ENCODE peak calls at places on chromosomes 7 and 10, in ten cellular contexts. V is PC-3; J is tibial artery; B is fibroblast of lung; R is psoas muscle; Y is mucosa of descending colon; C is CD8-positive, alpha-beta memory T cell; X is right lobe of liver; D is keratinocyte; A is IMR-90. Q is an unnamed sample.

GRCh38 chr7:124462249-124462648 is 303.3 kb downstream of the GPR37 start:
- DNase-seq in D (peak; percentile 7), R (no peak), J (no peak), Y (no peak), C (no peak), V (peak; percentile 86), X (no peak), A (peak; percentile 94), B (peak; percentile 95), Q (no peak)

GRCh38 chr10:98778277-98778759 is 331.6 kb upstream of the HPS1 start:
- DNase-seq in A (no peak), V (no peak), C (no peak), X (no peak), R (no peak), B (no peak), D (no peak), Y (no peak), J (no peak), Q (no peak)

GRCh38 chr7:48638041-48638440 is 286.3 kb upstream of the CDC14C start:
- DNase-seq in X (no peak), D (no peak), J (no peak), Y (no peak), C (no peak), R (no peak), V (peak; percentile 16), B (no peak), A (no peak), Q (no peak)

GRCh38 chr10:58081353-58081752 is 186.3 kb downstream of the IPMK start:
- DNase-seq in C (no peak), D (no peak), B (no peak), X (no peak), V (no peak), R (no peak), J (no peak), A (no peak), Y (no peak), Q (no peak)

GRCh38 chr7:93566876-93567275 is 7.6 kb downstream of the CALCR start:
- DNase-seq in X (no peak), D (no peak), V (no peak), B (peak; percentile 2), C (no peak), J (no peak), R (no peak), A (no peak), Y (no peak), Q (no peak)

GRCh38 chr10:118900617-118901016 is 128.9 kb upstream of the NANOS1 start:
- DNase-seq in X (no peak), B (no peak), J (no peak), V (no peak), Y (no peak), A (no peak), D (no peak), C (no peak), R (no peak), Q (no peak)

GRCh38 chr10:44125879-44126675 is 258.8 kb downstream of the CXCL12 start:
- DNase-seq in A (peak; percentile 64), D (no peak), J (peak; percentile 34), B (peak; percentile 66), R (no peak), X (no peak), Y (no peak), V (no peak), C (no peak), Q (no peak)

GRCh38 chr10:114932945-114933344 is 5.0 kb upstream of the TRUB1 start:
- DNase-seq in D (no peak), Y (no peak), X (no peak), A (no peak), C (no peak), V (no peak), J (no peak), B (no peak), R (no peak), Q (no peak)

GRCh38 chr7:957418-958220 is 3.1 kb upstream of the ADAP1 start:
- DNase-seq in R (peak; percentile 74), X (peak; percentile 67), D (no peak), C (no peak), J (peak; percentile 61), V (no peak), Y (no peak), B (no peak), A (no peak), Q (no peak)

GRCh38 chr7:105673367-105674188 is 92.3 kb upstream of the EFCAB10 start:
- DNase-seq in D (no peak), C (no peak), B (no peak), J (no peak), R (peak; percentile 77), A (no peak), V (peak; percentile 33), X (peak; percentile 80), Y (peak; percentile 34), Q (no peak)

GRCh38 chr7:11707606-11708193 is 124.3 kb downstream of the THSD7A start:
- DNase-seq in V (no peak), R (no peak), D (no peak), X (no peak), C (no peak), J (no peak), Y (no peak), B (peak; percentile 24), A (no peak), Q (no peak)

GRCh38 chr10:14397069-14397468 is 66.3 kb upstream of the FRMD4A start:
- DNase-seq in C (no peak), X (peak; percentile 20), J (peak; percentile 31), V (peak; percentile 45), A (peak; percentile 100), Y (peak; percentile 5), B (peak; percentile 97), R (peak; percentile 85), D (peak; percentile 76), Q (no peak)

GRCh38 chr10:14601872-14602725 is 172.6 kb downstream of the FAM107B start:
- DNase-seq in J (no peak), C (peak; percentile 53), Y (peak; percentile 37), X (peak; percentile 41), D (peak; percentile 74), R (no peak), B (peak; percentile 52), V (peak; percentile 75), A (peak; percentile 84), Q (peak; percentile 66)

GRCh38 chr10:28853195-28853594 is 175.9 kb downstream of the BAMBI start:
- DNase-seq in J (no peak), R (no peak), X (no peak), V (no peak), B (peak; percentile 17), C (no peak), A (no peak), Y (no peak), D (no peak), Q (no peak)

GRCh38 chr10:34469446-34469845 is 345.6 kb downstream of the PARD3 start:
- DNase-seq in Y (no peak), X (no peak), B (no peak), A (no peak), V (no peak), R (no peak), C (no peak), J (no peak), D (no peak), Q (no peak)

DNA sequence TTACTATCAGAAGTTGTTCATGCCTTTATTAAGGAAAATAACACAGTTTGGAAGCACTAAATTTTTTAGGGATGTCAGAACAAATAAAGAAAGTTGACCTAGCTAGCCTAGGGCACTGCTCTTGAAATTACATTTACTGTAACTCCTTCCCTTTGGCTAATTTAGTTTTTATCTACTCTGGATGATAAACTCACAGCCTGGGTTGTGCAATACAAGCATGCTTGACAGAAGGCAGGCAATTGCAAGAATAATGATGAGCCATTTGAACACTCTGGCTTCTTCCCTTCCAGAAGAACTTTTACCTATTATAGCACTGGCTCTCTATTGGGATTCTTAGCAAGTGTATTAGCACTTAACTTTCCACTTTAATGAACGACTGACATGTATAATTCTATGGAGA is 351.6 kb upstream of the C7orf33 start:
- DNase-seq in Y (no peak), R (no peak), J (no peak), X (no peak), A (no peak), V (no peak), B (no peak), D (no peak), C (no peak), Q (no peak)
- H3K9me3 ChIP-seq in Y (no peaks in the 10 kb centered on the region), R (no peaks in the 10 kb centered on the region), J (no peaks in the 10 kb centered on the region), X (no peaks in the 10 kb centered on the region), A (peaks cover 6% of the 10 kb centered on the region), V (no peaks in the 10 kb centered on the region), B (no peaks in the 10 kb centered on the region), D (no peaks in the 10 kb centered on the region), C (no peaks in the 10 kb centered on the region), Q (no peaks in the 10 kb centered on the region)

GRCh38 chr10:37727491-37728352 is 129.7 kb downstream of the ZNF248 start:
- DNase-seq in X (no peak), B (no peak), J (no peak), Y (no peak), D (no peak), R (no peak), A (no peak), C (no peak), V (no peak), Q (no peak)
- H3K9me3 ChIP-seq in X (no peaks in the 10 kb centered on the region), B (no peaks in the 10 kb centered on the region), J (peaks cover 3% of the 10 kb centered on the region), Y (no peaks in the 10 kb centered on the region), D (no peaks in the 10 kb centered on the region), R (no peaks in the 10 kb centered on the region), A (peaks cover 11% of the 10 kb centered on the region), C (no peaks in the 10 kb centered on the region), V (no peaks in the 10 kb centered on the region), Q (no peaks in the 10 kb centered on the region)

DNA sequence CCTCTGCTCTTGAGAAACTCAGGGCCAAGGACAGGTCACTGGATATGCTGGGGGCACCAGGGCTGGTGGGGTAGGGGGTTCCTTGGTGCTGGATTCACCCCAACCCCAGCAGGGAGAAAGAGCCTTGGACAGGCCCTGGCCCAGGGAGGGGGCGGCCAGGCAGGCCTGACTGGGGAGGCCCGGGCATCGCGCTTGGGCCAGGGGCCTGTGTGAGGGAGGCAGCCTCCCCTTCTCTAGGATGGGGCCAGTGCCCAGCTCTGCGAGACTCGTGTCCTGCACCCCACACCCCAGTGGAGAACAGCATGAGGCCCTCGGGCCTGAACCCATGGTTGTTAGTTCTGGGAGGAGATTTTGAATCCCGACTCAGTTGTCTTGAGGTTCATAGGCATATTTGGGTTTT is 217.1 kb downstream of the ZNF248 start:
- DNase-seq in A (no peak), Y (no peak), C (no peak), X (no peak), D (no peak), J (no peak), V (no peak), B (no peak), R (no peak), Q (no peak)
- H3K9me3 ChIP-seq in A (peaks cover 19% of the 10 kb centered on the region), Y (peaks cover 53% of the 10 kb centered on the region), C (no peaks in the 10 kb centered on the region), X (no peaks in the 10 kb centered on the region), D (peaks cover 2% of the 10 kb centered on the region), J (no peaks in the 10 kb centered on the region), V (peaks cover 12% of the 10 kb centered on the region), B (no peaks in the 10 kb centered on the region), R (no peaks in the 10 kb centered on the region), Q (no peaks in the 10 kb centered on the region)

DNA sequence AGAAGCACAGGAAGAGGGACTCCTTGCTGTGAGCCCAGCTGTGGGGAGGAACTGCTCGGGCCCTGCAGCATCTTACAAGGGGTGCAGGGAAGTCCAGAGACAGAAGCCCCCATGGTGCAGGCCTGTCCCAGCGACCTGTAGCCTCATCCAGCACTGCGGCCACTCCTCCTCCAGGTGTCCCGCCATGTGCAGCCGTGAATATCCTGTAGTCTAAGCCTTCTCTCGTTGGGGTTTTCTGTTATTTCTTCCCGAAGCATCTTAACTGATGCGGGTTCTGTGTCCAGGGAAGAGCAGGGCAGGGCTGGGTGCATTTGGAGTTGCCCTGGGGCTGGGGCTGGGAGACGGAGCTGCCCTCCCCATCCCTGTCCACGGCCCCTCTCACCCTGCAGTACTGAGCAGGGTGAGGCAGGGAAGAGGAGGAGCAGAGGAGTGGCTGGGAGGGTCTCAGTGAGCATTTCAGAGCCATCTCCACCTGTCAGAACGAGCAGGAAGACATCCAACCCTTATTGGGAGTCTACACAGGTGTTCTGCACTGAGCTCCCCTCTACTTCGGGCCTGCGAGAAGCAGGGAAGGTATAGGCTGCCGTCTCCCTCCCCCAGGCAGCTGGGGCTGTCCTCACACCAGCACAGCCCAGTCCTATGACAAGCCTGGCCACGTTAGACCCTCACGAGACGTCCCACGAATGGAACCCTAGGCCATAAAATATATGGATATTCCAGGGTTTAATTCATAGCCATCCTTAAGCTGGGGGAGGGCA is 494.5 kb downstream of the DNAJB6 start:
- DNase-seq in V (no peak), B (no peak), A (no peak), D (no peak), C (no peak), Y (no peak), J (no peak), X (no peak), R (no peak), Q (no peak)
- H3K9me3 ChIP-seq in V (no peaks in the 10 kb centered on the region), B (no peaks in the 10 kb centered on the region), A (peaks cover 68% of the 10 kb centered on the region), D (peaks cover 10% of the 10 kb centered on the region), C (no peaks in the 10 kb centered on the region), Y (no peaks in the 10 kb centered on the region), J (no peaks in the 10 kb centered on the region), X (no peaks in the 10 kb centered on the region), R (no peaks in the 10 kb centered on the region), Q (no peaks in the 10 kb centered on the region)

Q was measured in T-helper 17 cell.